ENCODE peak calls at places on chromosomes 4 and X, in ten cellular contexts. J, I, F, K, H, P, C, T, Z and V are unnamed samples.

GRCh38 chrX:39418936-39419659 is 617.8 kb downstream of the MID1IP1 start:
- DNase-seq in J (no peak), I (no peak), F (peak), K (no peak), H (no peak), P (no peak), C (no peak), T (no peak), Z (no peak), V (peak)

GRCh38 chrX:70049925-70050324 is at the start of gene AWAT2:
- DNase-seq in J (no peak), I (no peak), F (no peak), K (no peak), H (no peak), P (no peak), C (no peak), T (no peak), Z (no peak), V (no peak)

GRCh38 chrX:109266034-109266433 is 215.9 kb downstream of the GUCY2F start:
- DNase-seq in J (no peak), I (no peak), F (no peak), K (no peak), H (no peak), P (no peak), C (no peak), T (no peak), Z (no peak), V (no peak)

GRCh38 chrX:34658316-34658715 is 1.2 kb upstream of the TMEM47 start:
- DNase-seq in J (peak), I (no peak), F (no peak), K (no peak), H (no peak), P (no peak), C (no peak), T (no peak), Z (no peak), V (no peak)

GRCh38 chr4:152045781-152046571 is 285.2 kb upstream of the GATB start:
- DNase-seq in J (peak), I (no peak), F (peak), K (no peak), H (no peak), P (no peak), C (no peak), T (peak), Z (peak), V (peak)

GRCh38 chr4:40662962-40663604 is 33.4 kb upstream of the RBM47 start:
- DNase-seq in J (peak), I (peak), F (peak), K (peak), H (no peak), P (no peak), C (no peak), T (no peak), Z (no peak), V (no peak)

GRCh38 chrX:140432328-140433025 is 72.4 kb downstream of the SOX3 start:
- DNase-seq in J (no peak), I (no peak), F (peak), K (no peak), H (peak), P (no peak), C (no peak), T (no peak), Z (no peak), V (no peak)

GRCh38 chr4:6925357-6925836 is 15.8 kb downstream of the TBC1D14 start:
- DNase-seq in J (no peak), I (no peak), F (no peak), K (no peak), H (no peak), P (no peak), C (peak), T (no peak), Z (no peak), V (no peak)

GRCh38 chr4:25163216-25163615 is 3.0 kb upstream of the SEPSECS start:
- DNase-seq in J (no peak), I (no peak), F (no peak), K (no peak), H (no peak), P (no peak), C (peak), T (no peak), Z (no peak), V (no peak)

GRCh38 chr4:140652601-140653000 is 83.8 kb upstream of the UCP1 start:
- DNase-seq in J (no peak), I (no peak), F (no peak), K (no peak), H (no peak), P (no peak), C (no peak), T (no peak), Z (no peak), V (no peak)

GRCh38 chr4:112060212-112060611 is 85.0 kb upstream of the FAM241A start:
- DNase-seq in J (peak), I (no peak), F (peak), K (no peak), H (no peak), P (no peak), C (peak), T (no peak), Z (peak), V (no peak)

GRCh38 chr4:166324321-166324720 is 451.3 kb downstream of the TLL1 start:
- DNase-seq in J (peak), I (no peak), F (peak), K (no peak), H (no peak), P (no peak), C (peak), T (peak), Z (peak), V (peak)

GRCh38 chr4:83221897-83222441 is 62.6 kb downstream of the COQ2 start:
- DNase-seq in J (no peak), I (no peak), F (no peak), K (no peak), H (no peak), P (no peak), C (no peak), T (no peak), Z (no peak), V (no peak)

GRCh38 chr4:71187399-71188196 is 151.2 kb upstream of the SLC4A4 start:
- DNase-seq in J (peak), I (no peak), F (peak), K (peak), H (peak), P (peak), C (peak), T (peak), Z (peak), V (peak)